ENCODE peak calls at places on chromosomes 11 and 22, in five cellular contexts. One of them, this sample, is unnamed.

GRCh38 chr22:31238057-31238456 is 26.0 kb downstream of the LIMK2 start:
- DNase-seq in PC-3: peak
- DNase-seq in transverse colon: no peak
- DNase-seq in fibroblast of mammary gland: no peak
- DNase-seq in cardiac fibroblast: no peak
- DNase-seq in this sample: no peak

GRCh38 chr11:19345848-19346681 is 105.3 kb upstream of the E2F8 start:
- DNase-seq in PC-3: no peak
- DNase-seq in transverse colon: no peak
- DNase-seq in fibroblast of mammary gland: peak
- DNase-seq in cardiac fibroblast: peak
- DNase-seq in this sample: no peak

GRCh38 chr11:130070109-130070828 is 575 bp downstream of the APLP2 start:
- DNase-seq in PC-3: peak
- DNase-seq in transverse colon: peak
- DNase-seq in fibroblast of mammary gland: no peak
- DNase-seq in cardiac fibroblast: peak
- DNase-seq in this sample: no peak

GRCh38 chr22:22787805-22788459 is 99.7 kb upstream of the IGLL5 start:
- DNase-seq in PC-3: peak
- DNase-seq in transverse colon: peak
- DNase-seq in fibroblast of mammary gland: peak
- DNase-seq in cardiac fibroblast: peak
- DNase-seq in this sample: peak

GRCh38 chr11:66289548-66290331 is 797 bp upstream of the YIF1A start:
- DNase-seq in PC-3: peak
- DNase-seq in transverse colon: peak
- DNase-seq in fibroblast of mammary gland: no peak
- DNase-seq in cardiac fibroblast: peak
- DNase-seq in this sample: no peak

GRCh38 chr22:30178180-30179126 is 68.1 kb downstream of the LIF start:
- DNase-seq in PC-3: no peak
- DNase-seq in transverse colon: no peak
- DNase-seq in fibroblast of mammary gland: no peak
- DNase-seq in cardiac fibroblast: no peak
- DNase-seq in this sample: no peak

GRCh38 chr22:49152146-49152929 is 675.3 kb downstream of the BRD1 start:
- DNase-seq in PC-3: no peak
- DNase-seq in transverse colon: no peak
- DNase-seq in fibroblast of mammary gland: no peak
- DNase-seq in cardiac fibroblast: no peak
- DNase-seq in this sample: no peak

GRCh38 chr11:6320411-6321207 is at the start of gene CAVIN3:
- DNase-seq in PC-3: peak
- DNase-seq in transverse colon: peak
- DNase-seq in fibroblast of mammary gland: peak
- DNase-seq in cardiac fibroblast: peak
- DNase-seq in this sample: no peak

DNA sequence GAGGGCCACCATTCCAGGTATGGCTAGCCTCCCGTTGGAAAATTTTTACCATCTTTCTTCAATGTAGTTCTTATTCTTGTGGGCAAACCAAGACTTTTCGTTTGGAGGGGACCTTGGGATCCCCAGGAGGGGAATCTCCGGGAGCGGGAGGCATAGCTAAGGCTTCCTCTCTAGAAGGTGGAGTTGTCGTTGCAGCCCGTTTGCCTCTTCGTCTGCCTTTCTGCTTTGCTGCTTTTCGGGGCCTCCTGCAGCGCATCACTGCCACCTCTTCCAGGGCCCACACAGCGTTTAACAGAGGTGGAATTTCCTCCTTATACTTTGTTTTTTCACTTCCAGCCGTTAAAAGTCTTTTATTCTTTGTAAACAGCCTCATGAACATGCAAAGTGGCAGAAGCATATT is 3.5 kb upstream of the IFITM3 start:
- DNase-seq in PC-3: no peak
- DNase-seq in transverse colon: no peak
- DNase-seq in fibroblast of mammary gland: no peak
- DNase-seq in cardiac fibroblast: no peak
- DNase-seq in this sample: no peak
- H3K4me3 ChIP-seq in PC-3: no peak
- H3K4me3 ChIP-seq in transverse colon: no peak
- H3K4me3 ChIP-seq in fibroblast of mammary gland: no peak
- H3K4me3 ChIP-seq in cardiac fibroblast: no peak
- H3K4me3 ChIP-seq in this sample: no peak

GRCh38 chr22:17896552-17896951 is 122.3 kb upstream of the BID start:
- DNase-seq in PC-3: no peak
- DNase-seq in transverse colon: no peak
- DNase-seq in fibroblast of mammary gland: no peak
- DNase-seq in cardiac fibroblast: no peak
- DNase-seq in this sample: no peak
- TF ChIP-seq CTCF in PC-3: peak
- TF ChIP-seq CTCF in transverse colon: peak
- TF ChIP-seq CTCF in fibroblast of mammary gland: peak
- TF ChIP-seq CTCF in cardiac fibroblast: peak
- TF ChIP-seq CTCF in this sample: peak

GRCh38 chr22:37147186-37147990 is 2.3 kb downstream of the IL2RB start:
- DNase-seq in PC-3: no peak
- DNase-seq in transverse colon: no peak
- DNase-seq in fibroblast of mammary gland: no peak
- DNase-seq in cardiac fibroblast: no peak
- DNase-seq in this sample: no peak
- H3K4me3 ChIP-seq in PC-3: no peak
- H3K4me3 ChIP-seq in transverse colon: no peak
- H3K4me3 ChIP-seq in fibroblast of mammary gland: no peak
- H3K4me3 ChIP-seq in cardiac fibroblast: no peak
- H3K4me3 ChIP-seq in this sample: no peak

GRCh38 chr22:43886231-43886630 is 5.6 kb downstream of the PNPLA5 start:
- DNase-seq in PC-3: no peak
- DNase-seq in transverse colon: no peak
- DNase-seq in fibroblast of mammary gland: no peak
- DNase-seq in cardiac fibroblast: no peak
- DNase-seq in this sample: no peak

GRCh38 chr22:43885786-43886185 is 6.0 kb downstream of the PNPLA5 start:
- DNase-seq in PC-3: no peak
- DNase-seq in transverse colon: no peak
- DNase-seq in fibroblast of mammary gland: no peak
- DNase-seq in cardiac fibroblast: no peak
- DNase-seq in this sample: no peak

GRCh38 chr22:43883719-43884415 is 7.9 kb downstream of the PNPLA5 start:
- DNase-seq in PC-3: no peak
- DNase-seq in transverse colon: no peak
- DNase-seq in fibroblast of mammary gland: no peak
- DNase-seq in cardiac fibroblast: no peak
- DNase-seq in this sample: no peak

GRCh38 chr22:43884600-43885318 is 7.1 kb downstream of the PNPLA5 start:
- DNase-seq in PC-3: peak
- DNase-seq in transverse colon: peak
- DNase-seq in fibroblast of mammary gland: peak
- DNase-seq in cardiac fibroblast: peak
- DNase-seq in this sample: no peak

GRCh38 chr22:43885319-43885671 is 6.5 kb downstream of the PNPLA5 start:
- DNase-seq in PC-3: no peak
- DNase-seq in transverse colon: no peak
- DNase-seq in fibroblast of mammary gland: no peak
- DNase-seq in cardiac fibroblast: no peak
- DNase-seq in this sample: no peak
- TF ChIP-seq CTCF in PC-3: no peak
- TF ChIP-seq CTCF in transverse colon: no peak
- TF ChIP-seq CTCF in fibroblast of mammary gland: no peak
- TF ChIP-seq CTCF in cardiac fibroblast: no peak
- TF ChIP-seq CTCF in this sample: no peak

GRCh38 chr11:112162761-112163669 is 879 bp downstream of the IL18 start:
- DNase-seq in PC-3: peak
- DNase-seq in transverse colon: no peak
- DNase-seq in fibroblast of mammary gland: no peak
- DNase-seq in cardiac fibroblast: peak
- DNase-seq in this sample: no peak
- H3K4me3 ChIP-seq in PC-3: peak
- H3K4me3 ChIP-seq in transverse colon: peak
- H3K4me3 ChIP-seq in fibroblast of mammary gland: no peak
- H3K4me3 ChIP-seq in cardiac fibroblast: no peak
- H3K4me3 ChIP-seq in this sample: no peak

This sample was measured in HFF-Myc.